ENCODE peak calls at places on chromosome 21, in eight cellular contexts. One of them, this sample, is unnamed.

GRCh38 chr21:37424987-37425386 is 58.4 kb downstream of the DYRK1A start:
- DNase-seq in psoas muscle: no peak
- DNase-seq in sigmoid colon: no peak
- DNase-seq in heart left ventricle: no peak
- DNase-seq in A549: no peak
- DNase-seq in fibroblast of lung: no peak
- DNase-seq in vagina: no peak
- DNase-seq in BE2C: no peak
- DNase-seq in this sample: no peak

GRCh38 chr21:36945496-36946138 is 20.9 kb downstream of the HLCS start:
- DNase-seq in vagina: no peak
- DNase-seq in A549: no peak
- DNase-seq in psoas muscle: no peak
- DNase-seq in fibroblast of lung: peak; percentile 48
- DNase-seq in sigmoid colon: no peak
- DNase-seq in heart left ventricle: no peak
- DNase-seq in BE2C: no peak
- DNase-seq in this sample: no peak

GRCh38 chr21:28687571-28687970 is 305.1 kb downstream of the LTN1 start:
- DNase-seq in sigmoid colon: no peak
- DNase-seq in vagina: no peak
- DNase-seq in BE2C: no peak
- DNase-seq in heart left ventricle: no peak
- DNase-seq in psoas muscle: no peak
- DNase-seq in fibroblast of lung: no peak
- DNase-seq in A549: no peak
- DNase-seq in this sample: no peak

GRCh38 chr21:43603641-43604504 is 55.4 kb downstream of the HSF2BP start:
- DNase-seq in fibroblast of lung: peak; percentile 71
- DNase-seq in BE2C: peak; percentile 30
- DNase-seq in vagina: no peak
- DNase-seq in A549: peak; percentile 44
- DNase-seq in sigmoid colon: no peak
- DNase-seq in psoas muscle: no peak
- DNase-seq in heart left ventricle: no peak
- DNase-seq in this sample: no peak

GRCh38 chr21:44702111-44702972 is 5.4 kb downstream of the KRTAP10-12 start:
- DNase-seq in BE2C: no peak
- DNase-seq in vagina: peak; percentile 77
- DNase-seq in fibroblast of lung: no peak
- DNase-seq in psoas muscle: peak; percentile 35
- DNase-seq in sigmoid colon: no peak
- DNase-seq in A549: no peak
- DNase-seq in heart left ventricle: no peak
- DNase-seq in this sample: no peak

GRCh38 chr21:29018540-29018939 is 609 bp downstream of the RWDD2B start:
- DNase-seq in BE2C: no peak
- DNase-seq in heart left ventricle: no peak
- DNase-seq in sigmoid colon: no peak
- DNase-seq in vagina: no peak
- DNase-seq in psoas muscle: no peak
- DNase-seq in A549: no peak
- DNase-seq in fibroblast of lung: peak; percentile 45
- DNase-seq in this sample: no peak

GRCh38 chr21:41740604-41741252 is 26.1 kb downstream of the RIPK4 start:
- DNase-seq in BE2C: no peak
- DNase-seq in psoas muscle: peak; percentile 32
- DNase-seq in sigmoid colon: no peak
- DNase-seq in vagina: no peak
- DNase-seq in fibroblast of lung: no peak
- DNase-seq in heart left ventricle: peak; percentile 17
- DNase-seq in A549: no peak
- DNase-seq in this sample: no peak

GRCh38 chr21:36297555-36297937 is 22.5 kb upstream of the MORC3 start:
- DNase-seq in fibroblast of lung: no peak
- DNase-seq in heart left ventricle: no peak
- DNase-seq in BE2C: no peak
- DNase-seq in vagina: no peak
- DNase-seq in sigmoid colon: no peak
- DNase-seq in psoas muscle: peak; percentile 9
- DNase-seq in A549: no peak
- DNase-seq in this sample: no peak

GRCh38 chr21:41817228-41817627 is 50.4 kb upstream of the RIPK4 start:
- DNase-seq in BE2C: peak; percentile 55
- DNase-seq in vagina: no peak
- DNase-seq in sigmoid colon: peak; percentile 67
- DNase-seq in heart left ventricle: no peak
- DNase-seq in psoas muscle: no peak
- DNase-seq in fibroblast of lung: peak; percentile 62
- DNase-seq in A549: peak; percentile 67
- DNase-seq in this sample: peak; percentile 24

GRCh38 chr21:25171438-25171837 is 435.8 kb downstream of the MRPL39 start:
- DNase-seq in heart left ventricle: no peak
- DNase-seq in fibroblast of lung: peak; percentile 81
- DNase-seq in vagina: no peak
- DNase-seq in psoas muscle: no peak
- DNase-seq in A549: no peak
- DNase-seq in sigmoid colon: no peak
- DNase-seq in BE2C: no peak
- DNase-seq in this sample: no peak

DNA sequence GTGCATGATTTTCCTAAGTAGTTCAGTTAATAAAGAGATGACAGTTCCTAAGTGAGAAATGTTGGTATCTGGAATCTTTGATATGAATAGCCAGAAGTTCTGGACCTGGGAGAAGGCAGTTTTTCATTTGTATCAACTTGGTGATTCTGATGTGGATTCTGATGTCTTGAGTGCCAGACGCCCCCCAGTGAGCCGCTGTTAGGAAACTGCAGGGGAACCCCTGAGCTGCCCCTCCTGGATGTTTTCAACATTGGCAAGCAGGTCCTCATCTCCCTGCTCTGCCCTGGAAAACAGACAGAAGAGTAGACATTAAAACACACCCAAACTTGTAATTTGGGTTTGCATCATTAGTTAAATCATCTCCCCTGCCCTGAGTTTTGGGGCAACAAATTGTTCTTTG is 7.4 kb downstream of the ETS2 start:
- DNase-seq in vagina: no peak
- DNase-seq in sigmoid colon: no peak
- DNase-seq in BE2C: no peak
- DNase-seq in psoas muscle: no peak
- DNase-seq in heart left ventricle: no peak
- DNase-seq in A549: no peak
- DNase-seq in fibroblast of lung: no peak
- DNase-seq in this sample: no peak
- H3K4me1 ChIP-seq in vagina: peaks cover 43% of the 10 kb centered on the region
- H3K4me1 ChIP-seq in sigmoid colon: peaks cover 45% of the 10 kb centered on the region
- H3K4me1 ChIP-seq in BE2C: peaks cover 8% of the 10 kb centered on the region
- H3K4me1 ChIP-seq in psoas muscle: peaks cover 34% of the 10 kb centered on the region
- H3K4me1 ChIP-seq in heart left ventricle: peaks cover 21% of the 10 kb centered on the region
- H3K4me1 ChIP-seq in A549: peaks cover 85% of the 10 kb centered on the region
- H3K4me1 ChIP-seq in fibroblast of lung: peaks cover 7% of the 10 kb centered on the region
- H3K4me1 ChIP-seq in this sample: peaks cover 3% of the 10 kb centered on the region

GRCh38 chr21:16072176-16072575 is 342.4 kb downstream of the USP25 start:
- DNase-seq in A549: no peak
- DNase-seq in psoas muscle: no peak
- DNase-seq in fibroblast of lung: no peak
- DNase-seq in BE2C: no peak
- DNase-seq in vagina: no peak
- DNase-seq in sigmoid colon: no peak
- DNase-seq in heart left ventricle: no peak
- DNase-seq in this sample: no peak

GRCh38 chr21:16074950-16075489 is 345.2 kb downstream of the USP25 start:
- DNase-seq in A549: no peak
- DNase-seq in psoas muscle: no peak
- DNase-seq in vagina: no peak
- DNase-seq in sigmoid colon: no peak
- DNase-seq in heart left ventricle: no peak
- DNase-seq in fibroblast of lung: no peak
- DNase-seq in BE2C: no peak
- DNase-seq in this sample: no peak

GRCh38 chr21:16072692-16073091 is 342.9 kb downstream of the USP25 start:
- DNase-seq in vagina: no peak
- DNase-seq in sigmoid colon: peak; percentile 28
- DNase-seq in BE2C: no peak
- DNase-seq in psoas muscle: no peak
- DNase-seq in fibroblast of lung: peak; percentile 98
- DNase-seq in A549: no peak
- DNase-seq in heart left ventricle: no peak
- DNase-seq in this sample: no peak

GRCh38 chr21:16071761-16072160 is 342.0 kb downstream of the USP25 start:
- DNase-seq in heart left ventricle: no peak
- DNase-seq in A549: no peak
- DNase-seq in sigmoid colon: no peak
- DNase-seq in BE2C: no peak
- DNase-seq in fibroblast of lung: peak; percentile 14
- DNase-seq in psoas muscle: no peak
- DNase-seq in vagina: no peak
- DNase-seq in this sample: no peak

GRCh38 chr21:16073571-16073970 is 343.8 kb downstream of the USP25 start:
- DNase-seq in psoas muscle: no peak
- DNase-seq in BE2C: no peak
- DNase-seq in vagina: no peak
- DNase-seq in A549: no peak
- DNase-seq in heart left ventricle: no peak
- DNase-seq in fibroblast of lung: no peak
- DNase-seq in sigmoid colon: no peak
- DNase-seq in this sample: no peak
- H3K4me3 ChIP-seq in psoas muscle: no peak overlapping the region
- H3K4me3 ChIP-seq in BE2C: no peak overlapping the region
- H3K4me3 ChIP-seq in vagina: peak overlapping the region; percentile 29
- H3K4me3 ChIP-seq in A549: no peak overlapping the region
- H3K4me3 ChIP-seq in heart left ventricle: no peak overlapping the region
- H3K4me3 ChIP-seq in fibroblast of lung: no peak overlapping the region
- H3K4me3 ChIP-seq in sigmoid colon: no peak overlapping the region
- H3K4me3 ChIP-seq in this sample: no peak overlapping the region

GRCh38 chr21:35026617-35027557 is 22.2 kb downstream of the RUNX1 start:
- DNase-seq in vagina: no peak
- DNase-seq in sigmoid colon: peak; percentile 71
- DNase-seq in heart left ventricle: peak; percentile 75
- DNase-seq in BE2C: no peak
- DNase-seq in fibroblast of lung: peak; percentile 74
- DNase-seq in psoas muscle: peak; percentile 76
- DNase-seq in A549: peak; percentile 31
- DNase-seq in this sample: peak; percentile 74

GRCh38 chr21:35024071-35024420 is 25.1 kb downstream of the RUNX1 start:
- DNase-seq in sigmoid colon: no peak
- DNase-seq in A549: peak; percentile 6
- DNase-seq in vagina: no peak
- DNase-seq in BE2C: no peak
- DNase-seq in fibroblast of lung: no peak
- DNase-seq in heart left ventricle: no peak
- DNase-seq in psoas muscle: no peak
- DNase-seq in this sample: no peak

GRCh38 chr21:35024475-35024874 is 24.6 kb downstream of the RUNX1 start:
- DNase-seq in BE2C: no peak
- DNase-seq in psoas muscle: no peak
- DNase-seq in vagina: no peak
- DNase-seq in fibroblast of lung: no peak
- DNase-seq in A549: no peak
- DNase-seq in sigmoid colon: no peak
- DNase-seq in heart left ventricle: no peak
- DNase-seq in this sample: no peak

GRCh38 chr21:35026153-35026499 is 23.0 kb downstream of the RUNX1 start:
- DNase-seq in A549: no peak
- DNase-seq in heart left ventricle: no peak
- DNase-seq in BE2C: no peak
- DNase-seq in vagina: no peak
- DNase-seq in psoas muscle: no peak
- DNase-seq in sigmoid colon: no peak
- DNase-seq in fibroblast of lung: peak; percentile 72
- DNase-seq in this sample: no peak

GRCh38 chr21:35025206-35026152 is 23.6 kb downstream of the RUNX1 start:
- DNase-seq in heart left ventricle: no peak
- DNase-seq in sigmoid colon: no peak
- DNase-seq in vagina: no peak
- DNase-seq in fibroblast of lung: no peak
- DNase-seq in BE2C: no peak
- DNase-seq in A549: no peak
- DNase-seq in psoas muscle: no peak
- DNase-seq in this sample: no peak
- H3K4me1 ChIP-seq in heart left ventricle: no peaks in the 10 kb centered on the region
- H3K4me1 ChIP-seq in sigmoid colon: peaks cover 22% of the 10 kb centered on the region
- H3K4me1 ChIP-seq in vagina: peaks cover 10% of the 10 kb centered on the region
- H3K4me1 ChIP-seq in fibroblast of lung: peaks cover 2% of the 10 kb centered on the region
- H3K4me1 ChIP-seq in BE2C: no peaks in the 10 kb centered on the region
- H3K4me1 ChIP-seq in A549: peaks cover 16% of the 10 kb centered on the region
- H3K4me1 ChIP-seq in psoas muscle: peaks cover 4% of the 10 kb centered on the region
- H3K4me1 ChIP-seq in this sample: peaks cover 91% of the 10 kb centered on the region

GRCh38 chr21:31557421-31557955 is 102.0 kb upstream of the SOD1 start:
- DNase-seq in BE2C: peak; percentile 30
- DNase-seq in vagina: no peak
- DNase-seq in fibroblast of lung: no peak
- DNase-seq in psoas muscle: no peak
- DNase-seq in sigmoid colon: no peak
- DNase-seq in heart left ventricle: no peak
- DNase-seq in A549: no peak
- DNase-seq in this sample: no peak

GRCh38 chr21:31560479-31560878 is 99.0 kb upstream of the SOD1 start:
- DNase-seq in heart left ventricle: no peak
- DNase-seq in sigmoid colon: no peak
- DNase-seq in vagina: no peak
- DNase-seq in fibroblast of lung: no peak
- DNase-seq in A549: no peak
- DNase-seq in BE2C: no peak
- DNase-seq in psoas muscle: no peak
- DNase-seq in this sample: no peak

GRCh38 chr21:31558839-31559367 is 100.6 kb upstream of the SOD1 start:
- DNase-seq in vagina: peak; percentile 89
- DNase-seq in heart left ventricle: peak; percentile 86
- DNase-seq in psoas muscle: peak; percentile 87
- DNase-seq in sigmoid colon: peak; percentile 86
- DNase-seq in BE2C: peak; percentile 98
- DNase-seq in fibroblast of lung: peak; percentile 94
- DNase-seq in A549: peak; percentile 88
- DNase-seq in this sample: peak; percentile 89

GRCh38 chr21:31557956-31558838 is 101.3 kb upstream of the SOD1 start:
- DNase-seq in fibroblast of lung: peak; percentile 15
- DNase-seq in A549: no peak
- DNase-seq in sigmoid colon: no peak
- DNase-seq in psoas muscle: no peak
- DNase-seq in heart left ventricle: no peak
- DNase-seq in BE2C: peak; percentile 30
- DNase-seq in vagina: no peak
- DNase-seq in this sample: peak; percentile 31

DNA sequence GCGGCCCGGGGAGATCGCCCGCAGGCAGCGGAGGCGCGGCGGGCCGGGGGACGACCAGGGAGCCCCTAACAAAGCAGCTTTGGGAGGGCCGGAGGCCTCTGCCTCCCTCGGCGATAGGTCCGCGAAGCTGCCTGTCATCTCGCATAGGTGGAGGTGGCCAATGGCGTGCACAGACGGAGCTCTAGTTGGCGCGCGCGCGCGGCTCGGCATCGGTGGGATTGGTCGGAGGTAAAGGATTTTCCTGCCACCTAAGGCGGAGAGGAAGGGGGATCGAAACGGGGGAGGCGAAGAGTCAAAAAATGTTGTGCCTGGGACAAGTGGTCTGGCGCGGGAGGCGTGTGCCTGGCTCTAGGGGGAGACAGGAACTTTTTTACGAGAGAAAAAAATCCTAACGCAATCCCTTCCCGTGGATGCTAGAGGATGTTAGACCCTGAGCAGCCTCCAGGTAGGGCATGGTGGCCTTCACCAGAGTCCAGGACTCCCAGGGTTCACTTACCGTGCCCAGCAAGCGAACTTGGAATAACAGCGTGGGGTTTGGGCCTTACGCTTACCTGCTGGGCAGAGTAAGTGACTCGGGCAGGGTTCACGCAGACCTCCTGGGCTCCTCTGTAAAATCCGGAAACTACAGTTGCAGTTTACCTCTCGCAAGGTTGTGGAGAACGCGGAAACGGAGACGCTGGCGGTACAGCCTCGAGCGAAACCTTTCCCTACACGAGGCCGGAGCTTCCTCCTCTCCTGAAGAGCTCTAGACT is 99.9 kb upstream of the SOD1 start:
- DNase-seq in vagina: peak; percentile 89
- DNase-seq in A549: peak; percentile 94
- DNase-seq in fibroblast of lung: peak; percentile 97
- DNase-seq in heart left ventricle: peak; percentile 93
- DNase-seq in psoas muscle: peak; percentile 91
- DNase-seq in sigmoid colon: peak; percentile 91
- DNase-seq in BE2C: peak; percentile 98
- DNase-seq in this sample: peak; percentile 96
- H3K4me3 ChIP-seq in vagina: peak overlapping the region; percentile 55
- H3K4me3 ChIP-seq in A549: peak overlapping the region; percentile 46
- H3K4me3 ChIP-seq in fibroblast of lung: no peak overlapping the region
- H3K4me3 ChIP-seq in heart left ventricle: peak overlapping the region; percentile 45
- H3K4me3 ChIP-seq in psoas muscle: peak overlapping the region; percentile 69
- H3K4me3 ChIP-seq in sigmoid colon: peak overlapping the region; percentile 59
- H3K4me3 ChIP-seq in BE2C: peak overlapping the region; percentile 87
- H3K4me3 ChIP-seq in this sample: peak overlapping the region; percentile 82

This sample was measured in naive thymus-derived CD4-positive, alpha-beta T cell.